ENCODE peak calls at places on chromosomes 2 and 18, in six cellular contexts. W, C, J, D, M and A are unnamed samples.

GRCh38 chr2:71631411-71631931 is 178.1 kb downstream of the DYSF start:
- DNase-seq in J (no peak), W (peak; percentile 9), M (no peak), D (peak; percentile 15), C (no peak), A (no peak)

GRCh38 chr2:71725836-71726235 is 272.5 kb downstream of the DYSF start:
- DNase-seq in C (no peak), J (no peak), M (no peak), W (no peak), D (no peak), A (no peak)

GRCh38 chr2:213238753-213239591 is 45.3 kb upstream of the SPAG16 start:
- DNase-seq in C (no peak), D (peak; percentile 90), M (no peak), J (no peak), W (peak; percentile 95), A (no peak)

GRCh38 chr18:34697233-34697632 is 12.9 kb upstream of the DTNA start:
- DNase-seq in W (no peak), C (no peak), D (peak; percentile 12), J (no peak), M (no peak), A (no peak)

GRCh38 chr2:1492696-1493095 is 79.4 kb downstream of the TPO start:
- DNase-seq in D (no peak), J (no peak), W (no peak), C (no peak), M (no peak), A (peak; percentile 51)

GRCh38 chr2:241812730-241813079 is 3.7 kb downstream of the NEU4 start:
- DNase-seq in M (no peak), W (no peak), D (no peak), C (no peak), J (peak; percentile 11), A (no peak)

GRCh38 chr2:8682719-8683667 is 1.1 kb downstream of the ID2 start:
- DNase-seq in C (peak; percentile 43), D (peak; percentile 57), M (no peak), J (peak; percentile 39), W (peak; percentile 57), A (peak; percentile 88)

GRCh38 chr2:63743976-63744331 is 97.7 kb upstream of the UGP2 start:
- DNase-seq in D (no peak), C (no peak), M (no peak), J (no peak), W (no peak), A (no peak)

GRCh38 chr18:21597616-21598015 is 2.9 kb downstream of the ESCO1 start:
- DNase-seq in C (no peak), M (no peak), D (no peak), W (no peak), J (no peak), A (no peak)

GRCh38 chr2:148253716-148254115 is 232.8 kb downstream of the MBD5 start:
- DNase-seq in D (peak; percentile 26), J (no peak), M (no peak), W (no peak), C (no peak), A (no peak)

GRCh38 chr2:6083131-6083530 is 390.9 kb downstream of the SOX11 start:
- DNase-seq in W (no peak), J (no peak), C (no peak), M (no peak), D (peak; percentile 80), A (no peak)

GRCh38 chr18:49510393-49511115 is 23.5 kb upstream of the C18orf32 start:
- DNase-seq in C (peak; percentile 68), M (no peak), D (peak; percentile 45), W (peak; percentile 67), J (peak; percentile 32), A (no peak)

GRCh38 chr18:61833387-61833786 is 59.4 kb downstream of the RNF152 start:
- DNase-seq in W (peak; percentile 49), C (no peak), M (no peak), J (no peak), D (peak; percentile 67), A (no peak)

GRCh38 chr2:47501374-47502200 is 98.6 kb downstream of the MSH2 start:
- DNase-seq in C (no peak), M (no peak), J (no peak), W (peak; percentile 41), D (peak; percentile 65), A (no peak)

DNA sequence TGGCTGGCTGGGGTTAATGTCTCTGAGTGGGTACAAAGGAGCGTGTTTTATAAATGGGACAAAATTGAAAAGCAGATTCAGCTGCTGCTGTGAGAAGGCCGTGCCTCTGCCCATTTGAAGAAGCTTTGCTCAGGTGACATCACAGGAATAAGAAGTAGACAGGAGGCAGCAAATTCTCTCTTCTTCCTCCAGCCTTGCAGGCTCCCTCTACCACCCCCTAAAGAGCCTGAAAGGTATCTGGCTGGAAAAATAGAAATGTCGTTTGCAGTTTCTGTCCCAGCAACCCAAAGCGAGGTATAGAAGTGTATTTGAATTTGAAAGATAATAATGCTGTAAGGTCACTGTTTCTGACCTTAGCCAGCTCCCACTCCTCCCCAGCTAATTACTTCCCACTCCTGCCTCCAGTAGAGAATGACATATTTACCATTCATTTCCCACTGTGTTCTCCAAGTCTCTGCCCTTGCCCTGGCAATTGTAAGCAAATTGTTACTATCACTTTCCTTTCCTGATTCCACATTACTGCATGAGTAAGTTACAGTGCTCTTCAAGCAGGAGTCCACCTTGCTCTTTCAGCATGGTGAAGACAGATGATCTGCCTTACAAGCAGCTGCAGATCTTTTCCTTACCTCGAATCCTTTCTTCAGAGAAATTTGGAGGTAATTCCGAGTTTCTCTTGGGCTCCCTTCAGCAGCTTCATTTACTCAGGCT is 56.7 kb upstream of the RASGRP3 start:
- DNase-seq in W (peak; percentile 25), C (no peak), D (no peak), M (no peak), J (no peak), A (no peak)
- TF ChIP-seq CTCF in W (peak; percentile 17), C (no peak), D (no peak), M (no peak), J (no peak), A (no peak)

GRCh38 chr18:58867281-58867961 is 2.7 kb downstream of the ZNF532 start:
- DNase-seq in J (no peak), D (peak; percentile 52), M (no peak), C (peak; percentile 39), W (no peak), A (peak; percentile 66)

GRCh38 chr18:58863539-58864145 is 1.0 kb upstream of the ZNF532 start:
- DNase-seq in W (peak; percentile 55), M (peak; percentile 60), J (peak; percentile 50), C (peak; percentile 87), D (no peak), A (peak; percentile 83)

GRCh38 chr18:58866261-58867232 is 1.9 kb downstream of the ZNF532 start:
- DNase-seq in C (no peak), D (no peak), J (no peak), M (no peak), W (peak; percentile 57), A (no peak)

GRCh38 chr18:58865009-58865345 is 300 bp downstream of the ZNF532 start:
- DNase-seq in C (no peak), J (no peak), W (no peak), M (no peak), D (no peak), A (no peak)

DNA sequence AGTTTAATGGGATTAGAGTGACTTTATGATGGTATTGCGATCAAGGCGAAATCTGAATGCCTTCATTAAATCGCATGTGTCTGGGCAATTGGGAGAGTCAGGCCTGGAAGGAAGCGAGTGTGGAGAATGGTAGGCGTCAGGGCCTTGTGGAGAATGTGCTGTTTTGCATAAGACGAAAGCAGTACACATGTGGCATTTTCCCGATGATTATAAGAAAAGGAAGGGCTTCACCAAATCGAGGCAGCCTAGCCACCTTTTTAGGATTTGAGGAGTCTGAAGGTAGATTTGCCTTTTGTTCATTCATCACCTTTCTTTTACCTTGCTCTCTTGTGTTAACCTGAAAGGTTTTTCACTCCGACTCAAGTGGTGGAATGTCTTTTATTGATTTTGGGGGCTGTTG is 1.0 kb downstream of the ZNF532 start:
- DNase-seq in C (no peak), M (no peak), D (no peak), W (no peak), J (no peak), A (no peak)
- H3K4me3 ChIP-seq in C (peak overlapping the region; percentile 54), M (peak overlapping the region; percentile 73), D (peak overlapping the region; percentile 7), W (no peak overlapping the region), J (peak overlapping the region; percentile 3), A (no peak overlapping the region)

GRCh38 chr2:189500456-189501160 is 59.3 kb downstream of the WDR75 start:
- DNase-seq in J (no peak), W (no peak), C (no peak), D (no peak), M (no peak), A (no peak)

GRCh38 chr2:189501487-189501886 is 60.2 kb downstream of the WDR75 start:
- DNase-seq in W (no peak), D (no peak), C (no peak), J (no peak), M (no peak), A (no peak)

GRCh38 chr2:189506514-189506976 is 65.3 kb downstream of the WDR75 start:
- DNase-seq in C (no peak), W (peak; percentile 41), J (no peak), D (no peak), M (no peak), A (no peak)

GRCh38 chr2:189504238-189504637 is 63.0 kb downstream of the WDR75 start:
- DNase-seq in D (no peak), M (no peak), C (no peak), W (no peak), J (no peak), A (no peak)

DNA sequence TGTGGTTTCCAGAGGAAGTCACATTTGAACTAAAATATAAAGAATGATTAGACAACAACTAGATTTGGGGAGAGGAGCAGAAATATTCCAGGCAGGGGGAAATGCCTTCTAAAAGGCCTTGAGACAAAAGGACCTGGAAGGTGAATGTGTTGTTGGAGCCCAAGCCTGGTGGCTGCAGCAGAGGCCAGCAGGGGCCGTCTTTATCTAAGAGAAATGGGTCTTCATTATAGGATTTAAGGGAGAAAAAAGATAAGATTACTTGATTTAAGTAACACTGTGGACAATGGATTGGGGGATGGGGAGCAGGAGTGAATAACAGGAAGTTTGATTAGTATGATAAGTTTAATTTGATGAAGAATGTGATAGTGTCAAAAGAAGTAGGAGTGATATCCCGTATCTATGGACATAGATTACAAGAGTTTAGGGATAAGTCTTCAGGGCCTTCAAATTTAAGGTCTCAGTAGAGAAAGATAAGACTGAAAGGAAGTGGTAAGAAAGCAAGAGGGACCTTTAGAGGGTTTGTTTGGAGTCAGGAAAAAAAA is 64.2 kb downstream of the WDR75 start:
- DNase-seq in W (no peak), J (no peak), D (no peak), C (no peak), M (no peak), A (no peak)
- TF ChIP-seq CTCF in W (no peak), J (no peak), D (no peak), C (no peak), M (no peak), A (no peak)

GRCh38 chr2:190407662-190408537 is at the start of gene MFSD6:
- DNase-seq in C (peak; percentile 85), M (peak; percentile 63), W (no peak), J (peak; percentile 52), D (no peak), A (peak; percentile 91)

GRCh38 chr2:190406805-190407204 is 1.4 kb upstream of the MFSD6 start:
- DNase-seq in W (no peak), M (no peak), C (no peak), J (no peak), D (no peak), A (no peak)

GRCh38 chr2:190405995-190406394 is 2.2 kb upstream of the MFSD6 start:
- DNase-seq in C (no peak), W (no peak), D (no peak), M (no peak), J (no peak), A (no peak)

GRCh38 chr2:190408538-190409271 is 550 bp downstream of the MFSD6 start:
- DNase-seq in J (peak; percentile 43), M (peak; percentile 28), C (peak; percentile 51), W (peak; percentile 12), D (peak; percentile 14), A (peak; percentile 91)

GRCh38 chr2:190407246-190407661 is 901 bp upstream of the MFSD6 start:
- DNase-seq in D (no peak), C (peak; percentile 52), M (no peak), W (no peak), J (no peak), A (no peak)
- H3K4me3 ChIP-seq in D (no peak overlapping the region), C (peak overlapping the region; percentile 77), M (peak overlapping the region; percentile 92), W (no peak overlapping the region), J (peak overlapping the region; percentile 87), A (peak overlapping the region; percentile 80)